ENCODE peak calls at places on chromosomes 4 and X, in nine cellular contexts. E, Z, N, K, T, O, Y, W and U are unnamed samples.

GRCh38 chr4:41963105-41963504 is 18.5 kb upstream of the DCAF4L1 start:
- DNase-seq in N (no peak), E (peak), W (peak), O (no peak), T (no peak), Z (no peak), K (no peak), Y (peak), U (no peak)

GRCh38 chr4:119113033-119113655 is 22.5 kb upstream of the MYOZ2 start:
- DNase-seq in T (peak), W (peak), E (peak), O (no peak), Y (peak), N (no peak), Z (peak), K (no peak), U (no peak)

GRCh38 chrX:19630776-19631707 is 115.7 kb upstream of the MAP3K15 start:
- DNase-seq in N (no peak), K (no peak), W (no peak), Y (no peak), O (no peak), T (no peak), Z (no peak), E (no peak), U (peak)

GRCh38 chrX:124804962-124805361 is 458.6 kb downstream of the SH2D1A start:
- DNase-seq in O (no peak), E (no peak), T (no peak), N (no peak), W (no peak), Z (no peak), Y (no peak), K (no peak), U (no peak)

GRCh38 chrX:130216312-130216711 is 44.5 kb downstream of the RAB33A start:
- DNase-seq in N (no peak), K (no peak), T (no peak), Z (no peak), W (no peak), O (no peak), E (peak), Y (peak), U (no peak)

GRCh38 chr4:6271701-6272465 is 2.2 kb downstream of the WFS1 start:
- DNase-seq in T (no peak), Y (no peak), N (no peak), E (no peak), W (no peak), O (no peak), Z (no peak), K (no peak), U (no peak)

GRCh38 chr4:140372607-140373327 is 679 bp upstream of the SCOC start:
- DNase-seq in O (no peak), E (peak), Y (peak), Z (no peak), K (peak), W (peak), N (no peak), T (no peak), U (no peak)

GRCh38 chr4:82458729-82459128 is 28.3 kb downstream of the ENOPH1 start:
- DNase-seq in N (no peak), W (no peak), Y (no peak), O (no peak), Z (no peak), E (no peak), K (no peak), T (no peak), U (no peak)

GRCh38 chr4:107600456-107600855 is 119.6 kb downstream of the PAPSS1 start:
- DNase-seq in Y (peak), W (no peak), K (no peak), Z (peak), E (peak), N (no peak), O (no peak), T (peak), U (no peak)

GRCh38 chr4:56976878-56977320 is 507 bp downstream of the NOA1 start:
- DNase-seq in Y (no peak), K (peak), E (no peak), W (peak), Z (no peak), N (peak), O (no peak), T (no peak), U (peak)

GRCh38 chr4:53321151-53321987 is 44.5 kb downstream of the SCFD2 start:
- DNase-seq in Y (peak), T (peak), O (no peak), Z (peak), N (no peak), W (peak), E (peak), K (no peak), U (no peak)

GRCh38 chrX:6685489-6685888 is 150.6 kb upstream of the VCX3A start:
- DNase-seq in E (no peak), K (no peak), Y (no peak), W (no peak), T (no peak), Z (no peak), N (no peak), O (no peak), U (peak)

GRCh38 chrX:77442728-77443127 is 4.5 kb upstream of the FGF16 start:
- DNase-seq in O (no peak), Y (peak), K (no peak), N (no peak), Z (peak), E (peak), T (peak), W (peak), U (no peak)

GRCh38 chr4:152344001-152344400 is 191.9 kb downstream of the FBXW7 start:
- DNase-seq in O (no peak), K (no peak), E (no peak), Z (no peak), W (peak), T (no peak), N (no peak), Y (peak), U (no peak)

GRCh38 chr4:100417565-100417964 is 100.3 kb downstream of the EMCN start:
- DNase-seq in E (peak), Z (no peak), W (peak), N (no peak), Y (peak), O (no peak), K (no peak), T (no peak), U (no peak)

GRCh38 chr4:108272566-108272965 is 103.8 kb upstream of the LEF1 start:
- DNase-seq in W (peak), T (no peak), K (no peak), Z (peak), E (peak), O (no peak), Y (peak), N (no peak), U (no peak)

GRCh38 chr4:27084685-27085356 is 224.2 kb downstream of the STIM2 start:
- DNase-seq in E (peak), Y (peak), Z (no peak), N (peak), K (peak), W (peak), O (peak), T (no peak), U (no peak)

GRCh38 chrX:109352121-109352556 is 129.7 kb downstream of the GUCY2F start:
- DNase-seq in K (no peak), T (no peak), Z (no peak), O (no peak), Y (peak), W (no peak), E (no peak), N (no peak), U (no peak)

GRCh38 chrX:102546818-102547493 is 30.4 kb upstream of the TMSB15A start:
- DNase-seq in Z (no peak), E (no peak), Y (no peak), N (no peak), O (no peak), T (no peak), K (no peak), W (no peak), U (no peak)

GRCh38 chr4:153111426-153112070 is 92.7 kb upstream of the TRIM2 start:
- DNase-seq in Z (no peak), Y (no peak), K (no peak), E (no peak), O (no peak), T (no peak), N (no peak), W (no peak), U (no peak)

GRCh38 chrX:150092549-150092948 is 154.3 kb upstream of the EOLA2 start:
- DNase-seq in O (no peak), E (no peak), T (no peak), W (no peak), Y (no peak), K (no peak), N (no peak), Z (no peak), U (no peak)

GRCh38 chr4:18440527-18441215 is 419.1 kb upstream of the LCORL start:
- DNase-seq in Z (no peak), O (no peak), N (no peak), W (no peak), K (no peak), Y (no peak), E (no peak), T (no peak), U (no peak)

GRCh38 chr4:54439831-54440243 is 210.7 kb downstream of the PDGFRA start:
- DNase-seq in E (peak), W (no peak), N (no peak), Z (no peak), T (peak), O (no peak), Y (peak), K (peak), U (no peak)

GRCh38 chrX:50805316-50805715 is 8.7 kb downstream of the SHROOM4 start:
- DNase-seq in K (no peak), N (no peak), W (no peak), Y (no peak), O (no peak), E (no peak), Z (no peak), T (no peak), U (no peak)

GRCh38 chrX:31652651-31653050 is 580.8 kb upstream of the FTHL17 start:
- DNase-seq in Z (no peak), O (no peak), E (no peak), T (no peak), Y (no peak), N (no peak), K (no peak), W (no peak), U (no peak)

GRCh38 chr4:88075336-88075735 is 67.9 kb downstream of the PKD2 start:
- DNase-seq in O (no peak), N (no peak), Y (no peak), E (no peak), T (no peak), Z (no peak), K (no peak), W (no peak), U (no peak)

GRCh38 chr4:98203406-98204235 is 57.6 kb upstream of the RAP1GDS1 start:
- DNase-seq in W (no peak), Y (no peak), T (no peak), K (no peak), E (no peak), N (no peak), Z (no peak), O (no peak), U (no peak)

GRCh38 chr4:182204042-182204441 is 39.2 kb upstream of the TENM3 start:
- DNase-seq in O (no peak), E (peak), Z (no peak), K (no peak), W (no peak), Y (no peak), N (no peak), T (no peak), U (no peak)

GRCh38 chr4:173909294-173909693 is 374.2 kb downstream of the FBXO8 start:
- DNase-seq in N (no peak), E (no peak), Y (no peak), Z (no peak), W (no peak), K (no peak), O (no peak), T (no peak), U (no peak)

GRCh38 chr4:14513471-14513870 is 488.8 kb upstream of the CPEB2 start:
- DNase-seq in W (peak), T (no peak), E (peak), K (no peak), Z (peak), N (no peak), O (no peak), Y (peak), U (no peak)

GRCh38 chr4:133324491-133324890 is 175.4 kb downstream of the PCDH10 start:
- DNase-seq in W (no peak), N (no peak), O (no peak), Y (no peak), T (no peak), Z (no peak), K (no peak), E (no peak), U (no peak)

GRCh38 chr4:133323670-133324069 is 174.6 kb downstream of the PCDH10 start:
- DNase-seq in Y (no peak), N (no peak), E (no peak), W (no peak), T (no peak), Z (no peak), K (no peak), O (no peak), U (no peak)

GRCh38 chr4:133316874-133317273 is 167.8 kb downstream of the PCDH10 start:
- DNase-seq in K (no peak), Z (peak), T (no peak), N (no peak), W (no peak), Y (no peak), O (no peak), E (peak), U (no peak)

DNA sequence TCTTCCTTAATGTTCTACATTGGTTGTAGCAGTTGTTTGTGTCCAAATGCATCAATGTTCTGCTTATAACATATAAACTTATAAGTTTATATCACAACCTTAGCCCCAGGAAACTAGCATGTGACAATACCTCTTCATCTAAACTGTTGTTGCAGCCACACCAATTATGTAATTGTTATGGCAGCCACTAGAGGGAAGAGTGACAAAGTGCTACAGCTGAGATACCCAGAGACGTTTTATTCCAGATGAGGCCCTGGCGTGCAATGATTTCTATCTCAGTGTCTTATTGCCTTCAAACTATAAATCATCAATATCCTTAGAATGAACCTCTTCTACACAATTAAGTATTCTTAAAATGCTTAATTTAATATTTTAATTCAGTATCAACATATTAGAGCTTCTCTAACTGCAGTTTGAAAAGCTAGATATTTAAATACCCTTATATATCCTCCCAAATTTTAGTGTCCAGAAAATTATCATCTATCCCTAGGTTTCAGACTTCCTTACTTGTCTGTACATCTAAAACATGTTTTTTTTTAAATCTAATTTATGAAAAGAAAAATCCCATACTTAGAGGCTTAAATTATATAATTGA is 171.6 kb downstream of the PCDH10 start:
- DNase-seq in W (peak), E (peak), K (peak), Y (peak), N (peak), T (no peak), Z (peak), O (peak), U (no peak)
- TF ChIP-seq CTCF in W (peak), E (peak), K (peak), Y (peak), N (peak), T (peak), Z (peak), O (peak), U (peak)

DNA sequence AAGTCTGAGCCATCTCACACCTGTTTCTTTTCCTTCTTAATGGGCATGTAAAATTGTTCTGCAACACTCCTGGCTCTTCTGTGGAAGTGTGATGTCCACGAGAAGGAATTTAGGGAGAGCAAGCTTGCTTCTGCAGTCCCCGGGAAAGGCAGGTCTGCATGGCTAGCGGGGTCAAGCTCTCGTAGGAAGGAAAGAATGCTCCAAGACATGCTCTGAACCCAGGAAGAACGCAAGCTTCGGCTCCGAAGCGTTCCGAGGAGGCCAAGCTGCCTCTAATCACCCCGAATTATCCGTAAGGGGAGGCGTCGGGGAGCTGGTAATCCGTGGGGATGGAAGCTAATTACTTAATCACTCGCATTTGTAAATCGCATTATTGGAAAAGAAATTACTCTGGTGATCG is 177.7 kb downstream of the CRLF2 start:
- DNase-seq in O (no peak), N (no peak), K (no peak), E (no peak), W (no peak), Z (no peak), T (no peak), Y (no peak), U (no peak)
- TF ChIP-seq CTCF in O (no peak), N (no peak), K (no peak), E (no peak), W (no peak), Z (no peak), T (no peak), Y (no peak), U (no peak)

GRCh38 chr4:4595252-4595651 is 53.4 kb upstream of the STX18 start:
- DNase-seq in E (no peak), O (no peak), T (no peak), Y (no peak), K (no peak), N (no peak), Z (no peak), W (no peak), U (peak)
- TF ChIP-seq CTCF in E (peak), O (peak), T (peak), Y (peak), K (peak), N (peak), Z (no peak), W (no peak), U (peak)

DNA sequence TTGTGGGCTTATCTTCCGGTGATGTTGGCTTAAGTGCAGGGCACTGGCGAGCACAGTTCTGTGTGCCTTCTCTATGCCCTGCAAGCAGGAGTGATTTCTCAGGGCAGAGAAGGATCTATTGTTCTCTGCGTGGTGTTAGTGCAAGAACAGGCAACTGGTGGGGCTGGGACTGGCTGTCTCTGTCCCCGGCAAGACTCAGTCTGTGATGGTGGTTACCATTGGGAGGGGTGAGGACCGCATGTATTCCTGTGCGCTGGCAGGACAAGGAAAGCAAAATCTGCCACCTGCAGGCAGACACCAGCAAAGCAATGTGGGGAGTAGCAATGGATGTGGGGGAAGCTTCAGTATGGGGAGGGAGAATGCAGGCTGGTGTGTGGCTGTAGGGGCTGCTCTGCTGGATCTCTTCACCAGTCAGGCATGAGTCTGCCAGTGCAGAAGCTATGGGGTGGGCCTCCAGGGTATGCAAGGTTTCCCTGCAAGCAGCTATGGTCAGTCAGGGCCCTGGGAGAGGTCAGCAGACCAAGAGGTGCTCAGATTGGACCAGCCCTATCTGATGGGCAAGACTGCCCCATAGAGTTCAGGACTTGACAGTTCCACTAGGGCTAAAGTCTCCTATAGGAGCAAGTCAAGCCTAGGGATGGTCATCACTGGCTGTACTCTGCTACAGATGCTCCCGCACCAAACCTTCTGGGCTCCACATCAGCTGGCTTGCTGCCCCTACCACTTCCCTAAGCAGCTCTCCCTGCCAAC is 16.8 kb downstream of the PF4 start:
- DNase-seq in N (peak), E (no peak), O (peak), W (peak), Y (peak), T (no peak), K (no peak), Z (no peak), U (peak)
- TF ChIP-seq CTCF in N (peak), E (peak), O (peak), W (peak), Y (peak), T (peak), K (peak), Z (no peak), U (peak)

GRCh38 chr4:7932333-7932732 is 7.3 kb downstream of the AFAP1 start:
- DNase-seq in W (no peak), Z (no peak), O (no peak), E (no peak), K (no peak), T (no peak), Y (no peak), N (no peak), U (no peak)

GRCh38 chr4:7924570-7924969 is 15.1 kb downstream of the AFAP1 start:
- DNase-seq in Y (no peak), O (no peak), W (no peak), K (no peak), N (no peak), E (no peak), Z (no peak), T (no peak), U (no peak)

GRCh38 chr4:7926822-7927221 is 12.8 kb downstream of the AFAP1 start:
- DNase-seq in T (no peak), N (no peak), W (no peak), Y (no peak), K (no peak), Z (no peak), E (no peak), O (no peak), U (no peak)

GRCh38 chr4:7929530-7929951 is 10.1 kb downstream of the AFAP1 start:
- DNase-seq in W (peak), Y (no peak), T (no peak), N (peak), Z (no peak), E (no peak), K (no peak), O (no peak), U (peak)

DNA sequence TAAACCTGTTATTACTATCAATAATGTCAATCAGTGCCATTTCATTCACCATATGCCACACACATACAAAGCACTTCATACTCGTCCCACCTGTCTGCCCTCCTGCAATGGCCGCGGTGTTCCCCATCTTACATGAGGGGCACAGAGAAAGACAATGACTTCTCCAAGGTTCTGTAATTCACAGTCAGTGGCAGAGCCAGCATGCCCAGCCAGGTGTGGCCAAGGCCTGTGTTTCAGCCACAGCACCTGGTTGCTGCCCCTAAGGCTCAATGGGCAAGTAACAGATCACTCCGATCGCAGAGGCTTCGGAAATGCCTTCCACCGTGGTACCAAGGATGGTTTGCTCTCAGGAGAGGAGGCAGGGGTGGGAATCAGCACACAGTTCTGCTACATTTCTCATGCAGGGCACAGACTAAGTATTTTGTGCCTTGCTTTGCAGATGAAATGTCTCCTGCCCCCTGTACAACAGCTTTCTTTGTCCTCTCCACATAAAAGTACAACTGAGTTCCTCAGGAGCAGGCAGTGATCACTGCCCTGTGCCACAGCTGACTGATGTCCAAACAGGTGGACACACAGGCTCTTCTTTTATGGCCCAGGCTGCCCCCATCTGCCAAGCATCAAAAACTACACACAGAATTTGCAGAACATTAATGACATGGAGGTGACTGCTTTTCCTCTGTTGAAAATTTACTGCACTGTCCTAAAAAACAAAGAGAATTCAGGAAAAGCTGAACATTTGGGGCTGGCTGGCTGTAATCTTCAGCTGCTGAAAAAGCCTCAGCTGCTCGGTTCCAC is 10.8 kb downstream of the AFAP1 start:
- DNase-seq in O (no peak), Z (no peak), T (no peak), N (no peak), K (no peak), Y (peak), E (no peak), W (no peak), U (peak)
- TF ChIP-seq CTCF in O (no peak), Z (peak), T (peak), N (peak), K (no peak), Y (peak), E (peak), W (peak), U (no peak)